ENCODE peak calls at places on chromosomes 11 and 22, in five cellular contexts. L is PC-3, B is fibroblast of lung, K is HepG2, J is MM.1S. X is an unnamed sample.
A peak's percentile ranks its signal among the peaks of the same experiment; 100 is the strongest.

GRCh38 chr11:95375881-95376280 is 144.9 kb upstream of the SESN3 start:
- DNase-seq in L (no peak), J (no peak), K (no peak), B (peak; percentile 83), X (peak; percentile 47)

GRCh38 chr11:105137286-105137685 is 2.3 kb downstream of the CARD18 start:
- DNase-seq in L (no peak), J (no peak), B (no peak), K (no peak), X (no peak)

GRCh38 chr11:121336279-121336947 is 43.8 kb downstream of the SC5D start:
- DNase-seq in K (no peak), B (no peak), L (no peak), J (no peak), X (no peak)

GRCh38 chr11:131674051-131674755 is 303.8 kb downstream of the NTM start:
- DNase-seq in J (peak; percentile 56), B (peak; percentile 75), K (peak; percentile 21), L (peak; percentile 79), X (peak; percentile 95)

GRCh38 chr11:45621541-45621940 is 43.9 kb downstream of the CHST1 start:
- DNase-seq in L (no peak), B (no peak), J (no peak), K (no peak), X (no peak)

GRCh38 chr22:20128902-20129746 is 2.5 kb upstream of the ZDHHC8 start:
- DNase-seq in J (peak; percentile 42), L (peak; percentile 46), K (peak; percentile 49), B (peak; percentile 26), X (peak; percentile 92)

GRCh38 chr22:50473088-50473487 is 1.7 kb downstream of the SBF1 start:
- DNase-seq in L (peak; percentile 36), J (peak; percentile 51), B (no peak), K (peak; percentile 35), X (no peak)

GRCh38 chr11:96254087-96254486 is 88.9 kb downstream of the MAML2 start:
- DNase-seq in L (no peak), K (peak; percentile 52), J (peak; percentile 79), B (no peak), X (no peak)

GRCh38 chr22:36286096-36286957 is 33.4 kb downstream of the APOL1 start:
- DNase-seq in J (peak; percentile 62), L (peak; percentile 69), K (peak; percentile 52), B (peak; percentile 71), X (peak; percentile 99)

GRCh38 chr22:20290045-20290392 is 21.9 kb upstream of the RTN4R start:
- DNase-seq in K (no peak), L (no peak), J (no peak), B (no peak), X (no peak)

GRCh38 chr22:28108851-28109250 is 189.8 kb upstream of the PITPNB start:
- DNase-seq in L (no peak), B (no peak), J (no peak), K (no peak), X (peak; percentile 68)

GRCh38 chr11:7019500-7020182 is 505 bp downstream of the ZNF214 start:
- DNase-seq in B (no peak), J (no peak), K (no peak), L (no peak), X (peak; percentile 72)

GRCh38 chr22:19430890-19431541 is 517 bp downstream of the HIRA start:
- DNase-seq in J (peak; percentile 47), L (peak; percentile 7), K (peak; percentile 39), B (peak; percentile 36), X (peak; percentile 86)

GRCh38 chr22:44026630-44027511 is 2.8 kb downstream of the PARVB start:
- DNase-seq in K (no peak), J (peak; percentile 87), L (no peak), B (peak; percentile 57), X (peak; percentile 68)

GRCh38 chr22:44664149-44664548 is 37.9 kb upstream of the PRR5 start:
- DNase-seq in J (no peak), B (peak; percentile 54), K (no peak), L (no peak), X (peak; percentile 73)

GRCh38 chr11:133545199-133545709 is 13.0 kb upstream of the OPCML start:
- DNase-seq in B (no peak), J (no peak), L (no peak), K (no peak), X (no peak)

GRCh38 chr11:117289795-117290194 is 1.4 kb upstream of the BACE1-AS start:
- DNase-seq in L (no peak), J (no peak), K (no peak), B (no peak), X (no peak)

GRCh38 chr11:64441127-64441526 is 82.2 kb downstream of the RPS6KA4 start:
- DNase-seq in J (no peak), K (no peak), B (no peak), L (no peak), X (peak; percentile 79)

GRCh38 chr22:28759861-28760560 is 12.5 kb upstream of the CCDC117 start:
- DNase-seq in L (no peak), B (no peak), K (peak; percentile 96), J (peak; percentile 13), X (peak; percentile 58)

GRCh38 chr11:111793863-111794262 is 27.7 kb upstream of the PPP2R1B start:
- DNase-seq in B (no peak), L (peak; percentile 54), K (no peak), J (no peak), X (peak; percentile 90)

GRCh38 chr11:61004037-61004641 is 32.7 kb downstream of the CD6 start:
- DNase-seq in B (peak; percentile 23), L (no peak), K (no peak), J (no peak), X (peak; percentile 75)

GRCh38 chr11:93532285-93532789 is 10.9 kb downstream of the SMCO4 start:
- DNase-seq in J (no peak), L (no peak), B (no peak), K (no peak), X (no peak)

GRCh38 chr11:76744186-76745058 is 38.7 kb upstream of the TSKU start:
- DNase-seq in L (no peak), J (no peak), B (peak; percentile 14), K (no peak), X (no peak)

GRCh38 chr11:75560644-75561043 is 1.4 kb upstream of the SERPINH1 start:
- DNase-seq in J (no peak), L (no peak), K (no peak), B (no peak), X (peak; percentile 84)

GRCh38 chr22:49628351-49629023 is 199.2 kb downstream of the BRD1 start:
- DNase-seq in J (no peak), L (no peak), B (no peak), K (no peak), X (peak; percentile 67)

GRCh38 chr11:121418625-121419114 is 33.4 kb upstream of the SORL1 start:
- DNase-seq in K (no peak), L (no peak), J (no peak), B (no peak), X (no peak)

GRCh38 chr11:44229664-44230063 is 80.3 kb downstream of the ALX4 start:
- DNase-seq in L (no peak), B (no peak), J (no peak), K (no peak), X (no peak)

GRCh38 chr11:65551572-65552398 is 6.4 kb downstream of the LTBP3 start:
- DNase-seq in J (peak; percentile 91), B (peak; percentile 23), K (peak; percentile 70), L (peak; percentile 71), X (peak; percentile 88)

GRCh38 chr11:117219995-117220394 is 11.9 kb downstream of the PCSK7 start:
- DNase-seq in B (no peak), J (no peak), L (no peak), K (no peak), X (no peak)

GRCh38 chr11:76225122-76225584 is 18.9 kb upstream of the WNT11 start:
- DNase-seq in K (no peak), J (no peak), B (no peak), L (no peak), X (peak; percentile 79)

DNA sequence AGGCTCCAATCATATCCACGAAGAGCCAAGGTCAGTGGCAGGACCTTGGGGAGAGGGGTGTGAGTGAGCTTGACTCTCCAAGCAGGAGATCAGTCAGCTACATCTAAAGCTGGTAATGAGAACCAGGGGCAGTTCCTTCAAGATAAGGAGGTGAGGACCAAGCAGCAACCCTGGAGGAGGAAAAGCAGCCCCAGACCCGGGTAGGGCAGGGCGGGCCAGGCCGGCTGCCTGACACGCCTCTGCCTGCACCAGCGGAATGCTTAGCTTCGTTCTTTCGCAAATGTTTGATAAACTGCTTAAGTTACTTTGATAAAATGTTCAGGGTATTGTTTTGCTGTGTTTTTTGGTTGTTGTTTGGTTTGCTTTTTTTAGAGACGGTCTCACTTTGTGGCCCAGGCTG is 18.7 kb upstream of the FADD start:
- DNase-seq in J (no peak), K (no peak), B (no peak), L (no peak), X (peak; percentile 67)
- H3K4me2 ChIP-seq in J (no peak overlapping the region), K (no peak overlapping the region), B (no peak overlapping the region), L (no peak overlapping the region), X (no peak overlapping the region)

DNA sequence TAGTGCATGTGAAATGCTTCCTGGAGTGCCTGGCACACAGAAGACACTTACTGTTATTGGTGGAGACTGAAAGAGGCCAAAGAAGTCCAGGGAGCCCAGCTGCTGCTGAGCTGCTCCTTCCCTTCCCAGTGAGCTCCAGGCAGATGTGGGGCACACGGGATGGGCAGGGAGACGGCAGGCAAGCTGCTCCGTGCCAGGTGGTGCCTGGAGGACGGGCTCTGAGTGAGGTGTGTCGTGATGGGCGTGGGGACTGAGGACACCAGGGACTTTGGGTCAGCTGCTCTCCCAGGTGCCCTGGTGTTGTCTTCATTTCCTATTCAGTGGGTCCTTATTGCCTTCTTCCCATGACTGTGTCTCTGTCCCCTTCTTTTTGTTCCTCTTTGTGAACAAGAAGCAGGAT is 19.5 kb downstream of the TAB1 start:
- DNase-seq in J (no peak), L (no peak), K (no peak), B (no peak), X (no peak)
- H3K36me3 ChIP-seq in J (peaks cover 15% of the 10 kb centered on the region), L (no peaks in the 10 kb centered on the region), K (peaks cover 27% of the 10 kb centered on the region), B (peaks cover 22% of the 10 kb centered on the region), X (peaks cover 67% of the 10 kb centered on the region)

DNA sequence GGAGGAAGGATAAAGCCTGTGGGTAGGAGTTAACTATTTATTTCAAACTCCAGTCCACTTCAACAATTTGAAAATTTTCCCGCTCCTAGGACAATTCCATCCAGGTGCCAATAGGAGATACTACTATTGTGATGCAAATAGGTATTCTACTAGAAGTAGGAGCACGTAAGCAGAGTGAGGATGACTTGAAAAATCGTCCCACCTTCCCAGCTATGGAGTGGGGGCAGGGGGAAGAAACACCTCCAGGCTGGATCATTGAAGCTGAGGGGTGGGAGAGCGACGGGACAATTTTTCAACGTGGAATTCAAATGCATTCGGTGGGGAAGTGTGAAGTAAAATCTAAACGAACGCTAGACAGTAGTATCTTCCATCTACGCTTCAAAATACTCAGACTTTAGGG is 612 bp upstream of the ARHGAP42 start:
- DNase-seq in K (no peak), B (no peak), L (no peak), J (no peak), X (no peak)
- H3K4me3 ChIP-seq in K (peak overlapping the region; percentile 91), B (peak overlapping the region; percentile 61), L (peak overlapping the region; percentile 87), J (peak overlapping the region; percentile 88), X (peak overlapping the region; percentile 85)

DNA sequence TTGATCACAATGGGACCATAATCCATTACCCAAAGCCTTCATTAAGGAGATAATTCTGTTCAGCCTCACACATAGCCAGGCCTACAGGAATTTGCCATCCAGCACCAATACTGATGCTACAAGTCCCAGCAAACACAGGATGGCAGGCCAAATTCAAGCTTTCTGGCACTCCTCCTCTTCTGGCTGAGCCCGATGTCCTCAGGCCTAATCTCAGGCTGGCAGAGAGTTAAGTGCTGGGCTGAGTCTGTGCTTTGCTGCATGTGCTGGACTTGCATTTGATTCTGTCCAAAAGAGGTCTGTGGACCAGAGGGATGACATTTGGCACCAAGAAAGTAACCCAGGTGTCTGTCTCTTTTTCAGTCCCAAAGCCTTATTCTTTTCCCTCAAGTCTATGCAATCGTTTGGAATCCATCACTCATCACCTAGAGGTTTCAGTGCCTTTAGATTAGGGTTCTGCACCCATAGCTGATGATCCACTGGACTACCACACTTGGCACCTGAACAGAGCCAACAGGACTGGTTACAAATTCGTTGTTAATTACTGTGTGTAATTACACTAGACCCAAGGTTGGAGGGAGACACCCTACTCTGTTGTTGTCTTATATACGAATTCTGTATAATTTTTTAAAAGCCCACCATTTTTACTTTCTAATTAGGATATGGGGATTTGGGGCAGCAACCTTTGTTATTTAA is 19.4 kb upstream of the LIN7C start:
- DNase-seq in L (no peak), B (no peak), K (no peak), J (no peak), X (no peak)
- H3K4me2 ChIP-seq in L (no peak overlapping the region), B (no peak overlapping the region), K (no peak overlapping the region), J (no peak overlapping the region), X (no peak overlapping the region)

X was measured in osteoblast.